ENCODE peak calls at places on chromosomes 2 and 18, in ten cellular contexts. One of them, this sample, is unnamed.

GRCh38 chr2:98160574-98160973 is 73.6 kb downstream of the VWA3B start:
- DNase-seq in CD4-positive, alpha-beta T cell: no peak
- DNase-seq in NCI-H1105: no peak
- DNase-seq in mesothelial cell of epicardium: no peak
- DNase-seq in activated naive CD4-positive, alpha-beta T cell treated with Interleukin-2 at 50 U/mL for 16 hours: no peak
- DNase-seq in epithelial cell of esophagus: no peak
- DNase-seq in H4: no peak
- DNase-seq in OCI-LY7: no peak
- DNase-seq in activated gamma-delta T cell treated with Interleukin-2 at 50 U/mL for 16 hours: no peak
- DNase-seq in astrocyte of the hippocampus: peak
- DNase-seq in this sample: no peak

GRCh38 chr2:47777268-47777972 is 5.5 kb upstream of the MSH6 start:
- DNase-seq in epithelial cell of esophagus: no peak
- DNase-seq in mesothelial cell of epicardium: no peak
- DNase-seq in CD4-positive, alpha-beta T cell: no peak
- DNase-seq in activated naive CD4-positive, alpha-beta T cell treated with Interleukin-2 at 50 U/mL for 16 hours: no peak
- DNase-seq in NCI-H1105: no peak
- DNase-seq in activated gamma-delta T cell treated with Interleukin-2 at 50 U/mL for 16 hours: no peak
- DNase-seq in OCI-LY7: no peak
- DNase-seq in H4: no peak
- DNase-seq in astrocyte of the hippocampus: no peak
- DNase-seq in this sample: no peak

GRCh38 chr2:171487201-171487600 is 35.1 kb upstream of the CYBRD1 start:
- DNase-seq in epithelial cell of esophagus: no peak
- DNase-seq in mesothelial cell of epicardium: no peak
- DNase-seq in CD4-positive, alpha-beta T cell: no peak
- DNase-seq in H4: no peak
- DNase-seq in activated gamma-delta T cell treated with Interleukin-2 at 50 U/mL for 16 hours: no peak
- DNase-seq in OCI-LY7: no peak
- DNase-seq in NCI-H1105: no peak
- DNase-seq in activated naive CD4-positive, alpha-beta T cell treated with Interleukin-2 at 50 U/mL for 16 hours: no peak
- DNase-seq in astrocyte of the hippocampus: no peak
- DNase-seq in this sample: no peak

GRCh38 chr2:191650896-191651773 is 26.8 kb upstream of the NABP1 start:
- DNase-seq in mesothelial cell of epicardium: no peak
- DNase-seq in astrocyte of the hippocampus: no peak
- DNase-seq in activated naive CD4-positive, alpha-beta T cell treated with Interleukin-2 at 50 U/mL for 16 hours: no peak
- DNase-seq in activated gamma-delta T cell treated with Interleukin-2 at 50 U/mL for 16 hours: no peak
- DNase-seq in OCI-LY7: no peak
- DNase-seq in epithelial cell of esophagus: peak
- DNase-seq in NCI-H1105: no peak
- DNase-seq in H4: no peak
- DNase-seq in CD4-positive, alpha-beta T cell: no peak
- DNase-seq in this sample: no peak

GRCh38 chr2:191218292-191218898 is 26.8 kb upstream of the MYO1B start:
- DNase-seq in CD4-positive, alpha-beta T cell: no peak
- DNase-seq in OCI-LY7: peak
- DNase-seq in mesothelial cell of epicardium: peak
- DNase-seq in astrocyte of the hippocampus: peak
- DNase-seq in NCI-H1105: peak
- DNase-seq in epithelial cell of esophagus: peak
- DNase-seq in activated gamma-delta T cell treated with Interleukin-2 at 50 U/mL for 16 hours: peak
- DNase-seq in activated naive CD4-positive, alpha-beta T cell treated with Interleukin-2 at 50 U/mL for 16 hours: peak
- DNase-seq in H4: peak
- DNase-seq in this sample: peak

GRCh38 chr2:227608469-227609338 is 5.9 kb downstream of the SCYGR3 start:
- DNase-seq in mesothelial cell of epicardium: no peak
- DNase-seq in OCI-LY7: no peak
- DNase-seq in NCI-H1105: no peak
- DNase-seq in CD4-positive, alpha-beta T cell: no peak
- DNase-seq in epithelial cell of esophagus: no peak
- DNase-seq in activated naive CD4-positive, alpha-beta T cell treated with Interleukin-2 at 50 U/mL for 16 hours: peak
- DNase-seq in astrocyte of the hippocampus: no peak
- DNase-seq in activated gamma-delta T cell treated with Interleukin-2 at 50 U/mL for 16 hours: no peak
- DNase-seq in H4: no peak
- DNase-seq in this sample: peak

GRCh38 chr18:38948436-38948835 is 1382.8 kb upstream of the CELF4 start:
- DNase-seq in activated gamma-delta T cell treated with Interleukin-2 at 50 U/mL for 16 hours: no peak
- DNase-seq in OCI-LY7: no peak
- DNase-seq in activated naive CD4-positive, alpha-beta T cell treated with Interleukin-2 at 50 U/mL for 16 hours: no peak
- DNase-seq in mesothelial cell of epicardium: no peak
- DNase-seq in H4: no peak
- DNase-seq in astrocyte of the hippocampus: no peak
- DNase-seq in epithelial cell of esophagus: no peak
- DNase-seq in CD4-positive, alpha-beta T cell: no peak
- DNase-seq in NCI-H1105: no peak
- DNase-seq in this sample: no peak

GRCh38 chr18:24181806-24182205 is 42.9 kb downstream of the CABYR start:
- DNase-seq in epithelial cell of esophagus: peak
- DNase-seq in astrocyte of the hippocampus: peak
- DNase-seq in activated gamma-delta T cell treated with Interleukin-2 at 50 U/mL for 16 hours: no peak
- DNase-seq in OCI-LY7: no peak
- DNase-seq in CD4-positive, alpha-beta T cell: no peak
- DNase-seq in NCI-H1105: no peak
- DNase-seq in activated naive CD4-positive, alpha-beta T cell treated with Interleukin-2 at 50 U/mL for 16 hours: no peak
- DNase-seq in mesothelial cell of epicardium: no peak
- DNase-seq in H4: no peak
- DNase-seq in this sample: no peak

GRCh38 chr2:238220892-238221521 is 17.5 kb upstream of the ILKAP start:
- DNase-seq in epithelial cell of esophagus: no peak
- DNase-seq in CD4-positive, alpha-beta T cell: no peak
- DNase-seq in astrocyte of the hippocampus: no peak
- DNase-seq in activated naive CD4-positive, alpha-beta T cell treated with Interleukin-2 at 50 U/mL for 16 hours: no peak
- DNase-seq in activated gamma-delta T cell treated with Interleukin-2 at 50 U/mL for 16 hours: no peak
- DNase-seq in H4: no peak
- DNase-seq in mesothelial cell of epicardium: no peak
- DNase-seq in OCI-LY7: no peak
- DNase-seq in NCI-H1105: no peak
- DNase-seq in this sample: no peak

GRCh38 chr2:225566798-225567197 is 167.3 kb downstream of the NYAP2 start:
- DNase-seq in NCI-H1105: no peak
- DNase-seq in epithelial cell of esophagus: peak
- DNase-seq in CD4-positive, alpha-beta T cell: no peak
- DNase-seq in astrocyte of the hippocampus: no peak
- DNase-seq in activated gamma-delta T cell treated with Interleukin-2 at 50 U/mL for 16 hours: no peak
- DNase-seq in activated naive CD4-positive, alpha-beta T cell treated with Interleukin-2 at 50 U/mL for 16 hours: no peak
- DNase-seq in OCI-LY7: no peak
- DNase-seq in H4: no peak
- DNase-seq in mesothelial cell of epicardium: no peak
- DNase-seq in this sample: peak

GRCh38 chr2:168722592-168722991 is 79.8 kb upstream of the NOSTRIN start:
- DNase-seq in astrocyte of the hippocampus: no peak
- DNase-seq in H4: no peak
- DNase-seq in CD4-positive, alpha-beta T cell: no peak
- DNase-seq in activated gamma-delta T cell treated with Interleukin-2 at 50 U/mL for 16 hours: no peak
- DNase-seq in OCI-LY7: no peak
- DNase-seq in epithelial cell of esophagus: peak
- DNase-seq in activated naive CD4-positive, alpha-beta T cell treated with Interleukin-2 at 50 U/mL for 16 hours: no peak
- DNase-seq in NCI-H1105: no peak
- DNase-seq in mesothelial cell of epicardium: no peak
- DNase-seq in this sample: no peak

GRCh38 chr2:219272995-219273394 is 6.2 kb upstream of the DNAJB2 start:
- DNase-seq in activated naive CD4-positive, alpha-beta T cell treated with Interleukin-2 at 50 U/mL for 16 hours: no peak
- DNase-seq in epithelial cell of esophagus: no peak
- DNase-seq in astrocyte of the hippocampus: no peak
- DNase-seq in mesothelial cell of epicardium: no peak
- DNase-seq in NCI-H1105: no peak
- DNase-seq in H4: no peak
- DNase-seq in CD4-positive, alpha-beta T cell: no peak
- DNase-seq in OCI-LY7: no peak
- DNase-seq in activated gamma-delta T cell treated with Interleukin-2 at 50 U/mL for 16 hours: no peak
- DNase-seq in this sample: no peak

GRCh38 chr2:53381271-53381670 is 386.3 kb upstream of the CHAC2 start:
- DNase-seq in CD4-positive, alpha-beta T cell: no peak
- DNase-seq in epithelial cell of esophagus: no peak
- DNase-seq in OCI-LY7: no peak
- DNase-seq in activated gamma-delta T cell treated with Interleukin-2 at 50 U/mL for 16 hours: no peak
- DNase-seq in activated naive CD4-positive, alpha-beta T cell treated with Interleukin-2 at 50 U/mL for 16 hours: no peak
- DNase-seq in NCI-H1105: no peak
- DNase-seq in H4: no peak
- DNase-seq in mesothelial cell of epicardium: no peak
- DNase-seq in astrocyte of the hippocampus: no peak
- DNase-seq in this sample: no peak

GRCh38 chr18:35361570-35362321 is 15.4 kb downstream of the ZNF396 start:
- DNase-seq in epithelial cell of esophagus: no peak
- DNase-seq in OCI-LY7: no peak
- DNase-seq in CD4-positive, alpha-beta T cell: no peak
- DNase-seq in activated gamma-delta T cell treated with Interleukin-2 at 50 U/mL for 16 hours: no peak
- DNase-seq in astrocyte of the hippocampus: no peak
- DNase-seq in mesothelial cell of epicardium: no peak
- DNase-seq in activated naive CD4-positive, alpha-beta T cell treated with Interleukin-2 at 50 U/mL for 16 hours: no peak
- DNase-seq in H4: no peak
- DNase-seq in NCI-H1105: no peak
- DNase-seq in this sample: no peak

GRCh38 chr2:5449867-5450266 is 242.3 kb upstream of the SOX11 start:
- DNase-seq in CD4-positive, alpha-beta T cell: no peak
- DNase-seq in epithelial cell of esophagus: no peak
- DNase-seq in OCI-LY7: no peak
- DNase-seq in NCI-H1105: no peak
- DNase-seq in H4: no peak
- DNase-seq in mesothelial cell of epicardium: no peak
- DNase-seq in activated gamma-delta T cell treated with Interleukin-2 at 50 U/mL for 16 hours: no peak
- DNase-seq in activated naive CD4-positive, alpha-beta T cell treated with Interleukin-2 at 50 U/mL for 16 hours: no peak
- DNase-seq in astrocyte of the hippocampus: no peak
- DNase-seq in this sample: no peak

GRCh38 chr2:173947131-173947530 is 18.0 kb downstream of the SP3 start:
- DNase-seq in CD4-positive, alpha-beta T cell: no peak
- DNase-seq in NCI-H1105: no peak
- DNase-seq in H4: no peak
- DNase-seq in activated gamma-delta T cell treated with Interleukin-2 at 50 U/mL for 16 hours: no peak
- DNase-seq in OCI-LY7: no peak
- DNase-seq in activated naive CD4-positive, alpha-beta T cell treated with Interleukin-2 at 50 U/mL for 16 hours: no peak
- DNase-seq in astrocyte of the hippocampus: peak
- DNase-seq in epithelial cell of esophagus: no peak
- DNase-seq in mesothelial cell of epicardium: no peak
- DNase-seq in this sample: no peak